ENCODE peak calls at places on chromosomes 7 and 10, in seven cellular contexts. I, H, E, C, O, W and K are unnamed samples.

GRCh38 chr10:96851281-96851680 is 19.2 kb downstream of the LCOR start:
- DNase-seq in I (no peak), H (no peak), E (no peak), C (no peak), O (no peak), W (no peak), K (no peak)

GRCh38 chr7:144454256-144455039 is 51.0 kb upstream of the NOBOX start:
- DNase-seq in I (peak), H (no peak), E (peak), C (no peak), O (no peak), W (no peak), K (no peak)

GRCh38 chr10:52466464-52466863 is 152.4 kb downstream of the DKK1 start:
- DNase-seq in I (peak), H (no peak), E (no peak), C (no peak), O (no peak), W (no peak), K (peak)

GRCh38 chr10:90968448-90969086 is 47.7 kb upstream of the ANKRD1 start:
- DNase-seq in I (peak), H (no peak), E (no peak), C (no peak), O (no peak), W (no peak), K (no peak)

GRCh38 chr10:52879181-52879607 is 106.6 kb upstream of the MBL2 start:
- DNase-seq in I (no peak), H (no peak), E (no peak), C (no peak), O (no peak), W (no peak), K (no peak)

GRCh38 chr7:7911756-7912155 is 56.8 kb upstream of the GLCCI1 start:
- DNase-seq in I (no peak), H (no peak), E (no peak), C (no peak), O (no peak), W (no peak), K (no peak)

GRCh38 chr7:131606346-131607290 is 50.2 kb upstream of the PODXL start:
- DNase-seq in I (no peak), H (no peak), E (no peak), C (no peak), O (no peak), W (no peak), K (no peak)

GRCh38 chr7:4479367-4480039 is 202.6 kb upstream of the FOXK1 start:
- DNase-seq in I (peak), H (peak), E (peak), C (no peak), O (peak), W (peak), K (peak)

GRCh38 chr7:106252568-106252967 is 32.2 kb downstream of the NAMPT start:
- DNase-seq in I (no peak), H (no peak), E (no peak), C (no peak), O (no peak), W (no peak), K (no peak)

DNA sequence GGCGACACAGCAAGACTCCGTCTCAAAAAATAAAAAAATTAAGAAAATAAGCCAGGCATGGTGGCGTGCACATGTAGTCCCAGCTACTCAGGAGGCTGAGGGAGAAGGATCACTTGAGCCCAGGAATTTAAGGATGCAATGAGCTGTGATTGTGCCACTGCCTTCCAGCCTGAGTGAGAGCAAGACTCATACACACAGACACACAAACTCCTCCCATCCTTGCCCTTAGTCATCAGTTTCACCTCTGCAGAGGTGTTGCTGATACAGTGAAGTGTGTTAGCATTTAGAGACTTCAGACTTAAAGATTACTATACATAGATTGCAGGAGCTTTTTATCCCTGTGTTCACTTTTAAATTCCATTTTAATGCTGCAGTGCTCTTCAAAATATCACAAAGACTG is 5.5 kb upstream of the H2AZ2 start:
- DNase-seq in I (no peak), H (no peak), E (peak), C (no peak), O (no peak), W (no peak), K (no peak)
- TF ChIP-seq JUND in I (no peak), H (no peak), E (no peak), C (no peak), O (no peak), W (no peak), K (no peak)

GRCh38 chr7:117225536-117225935 is 97.3 kb downstream of the WNT2 start:
- DNase-seq in I (no peak), H (no peak), E (no peak), C (no peak), O (no peak), W (no peak), K (no peak)
- TF ChIP-seq JUND in I (no peak), H (no peak), E (no peak), C (no peak), O (no peak), W (no peak), K (no peak)

GRCh38 chr7:155543011-155543881 is 3.1 kb downstream of the CNPY1 start:
- DNase-seq in I (no peak), H (peak), E (no peak), C (no peak), O (no peak), W (no peak), K (no peak)
- TF ChIP-seq JUND in I (no peak), H (no peak), E (no peak), C (no peak), O (no peak), W (no peak), K (no peak)

DNA sequence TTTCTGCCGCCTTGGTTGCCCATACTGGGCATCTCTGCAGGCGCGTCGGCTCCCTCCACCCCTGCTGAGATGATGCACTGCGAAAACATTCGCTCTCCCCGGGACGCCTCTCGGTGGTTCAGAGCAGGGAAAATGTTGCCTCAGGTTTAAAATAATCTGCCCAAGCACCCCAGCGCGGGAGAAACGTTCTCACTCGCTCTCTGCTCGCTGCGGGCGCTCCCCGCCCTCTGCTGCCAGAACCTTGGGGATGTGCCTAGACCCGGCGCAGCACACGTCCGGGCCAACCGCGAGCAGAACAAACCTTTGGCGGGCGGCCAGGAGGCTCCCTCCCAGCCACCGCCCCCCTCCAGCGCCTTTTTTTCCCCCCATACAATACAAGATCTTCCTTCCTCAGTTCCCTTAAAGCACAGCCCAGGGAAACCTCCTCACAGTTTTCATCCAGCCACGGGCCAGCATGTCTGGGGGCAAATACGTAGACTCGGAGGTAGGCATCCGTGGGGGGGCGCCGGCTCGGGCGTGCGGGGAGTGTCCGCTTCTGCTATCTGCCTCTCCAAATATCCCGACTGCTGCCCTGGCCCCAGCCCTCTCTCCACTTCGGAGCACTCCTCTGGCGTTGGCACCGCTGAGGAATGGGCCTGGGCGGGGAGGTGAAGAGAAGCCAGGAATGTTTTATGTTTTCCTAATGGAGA is at the start of gene CAV1:
- DNase-seq in I (peak), H (no peak), E (peak), C (no peak), O (peak), W (peak), K (peak)
- TF ChIP-seq JUND in I (peak), H (no peak), E (no peak), C (no peak), O (no peak), W (no peak), K (no peak)

GRCh38 chr7:69778138-69778537 is 179.9 kb downstream of the AUTS2 start:
- DNase-seq in I (no peak), H (no peak), E (no peak), C (no peak), O (no peak), W (no peak), K (no peak)

GRCh38 chr7:69781412-69781846 is 183.2 kb downstream of the AUTS2 start:
- DNase-seq in I (no peak), H (no peak), E (no peak), C (no peak), O (no peak), W (no peak), K (peak)

GRCh38 chr7:69782917-69783684 is 184.8 kb downstream of the AUTS2 start:
- DNase-seq in I (no peak), H (no peak), E (no peak), C (no peak), O (no peak), W (no peak), K (no peak)

GRCh38 chr7:69776611-69777010 is 178.3 kb downstream of the AUTS2 start:
- DNase-seq in I (no peak), H (no peak), E (no peak), C (no peak), O (no peak), W (no peak), K (peak)

GRCh38 chr7:69780377-69780776 is 182.1 kb downstream of the AUTS2 start:
- DNase-seq in I (no peak), H (no peak), E (no peak), C (no peak), O (no peak), W (no peak), K (peak)
- TF ChIP-seq JUND in I (no peak), H (no peak), E (no peak), C (no peak), O (no peak), W (peak), K (peak)

DNA sequence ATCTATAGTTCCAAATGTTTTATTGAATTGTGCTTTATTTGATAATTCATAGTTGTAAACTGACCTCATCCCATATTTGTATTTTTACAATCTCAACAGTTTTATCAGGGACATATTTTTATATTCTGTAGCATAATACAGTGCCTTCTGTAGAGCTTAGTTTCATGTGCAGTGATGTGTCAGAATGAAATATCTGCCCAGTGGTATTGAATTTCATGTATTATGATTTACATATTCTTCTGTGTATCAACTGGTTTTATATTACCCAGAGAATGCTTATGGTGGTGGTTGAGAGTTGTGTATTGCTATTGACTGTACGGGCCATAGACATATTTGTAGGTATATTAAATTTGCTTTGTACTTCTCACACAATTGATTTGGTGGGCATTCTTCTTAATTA is 89.9 kb downstream of the KAT6B start:
- DNase-seq in I (no peak), H (no peak), E (no peak), C (no peak), O (no peak), W (no peak), K (no peak)
- TF ChIP-seq JUND in I (no peak), H (no peak), E (no peak), C (no peak), O (no peak), W (no peak), K (no peak)

GRCh38 chr10:131690805-131691239 is 210.0 kb upstream of the PPP2R2D start:
- DNase-seq in I (no peak), H (no peak), E (no peak), C (no peak), O (no peak), W (no peak), K (no peak)

GRCh38 chr10:131688304-131688703 is 212.5 kb upstream of the PPP2R2D start:
- DNase-seq in I (no peak), H (no peak), E (no peak), C (no peak), O (no peak), W (no peak), K (no peak)

GRCh38 chr10:131689954-131690669 is 210.7 kb upstream of the PPP2R2D start:
- DNase-seq in I (no peak), H (no peak), E (no peak), C (no peak), O (no peak), W (no peak), K (no peak)

GRCh38 chr10:131689016-131689415 is 211.8 kb upstream of the PPP2R2D start:
- DNase-seq in I (no peak), H (no peak), E (no peak), C (no peak), O (no peak), W (peak), K (no peak)

DNA sequence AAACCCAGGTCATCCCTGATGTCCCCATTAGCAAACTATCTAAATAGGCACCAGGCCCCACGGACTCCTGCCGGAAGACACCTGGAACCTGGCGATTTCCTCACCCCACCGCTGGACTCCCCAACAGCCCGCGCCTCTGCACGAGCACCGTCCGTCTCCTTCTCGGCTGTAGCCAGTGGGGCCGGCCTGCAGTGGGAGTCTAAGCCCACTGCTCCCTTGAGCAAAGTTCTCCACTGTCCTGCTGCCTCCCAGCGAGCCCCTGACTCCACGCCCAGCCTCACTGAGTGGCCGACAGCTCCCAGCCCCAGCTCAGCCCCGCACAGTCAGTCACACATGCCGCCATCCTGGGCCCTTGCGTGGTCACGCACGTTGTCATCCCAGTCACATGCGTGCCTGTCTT is 211.3 kb upstream of the PPP2R2D start:
- DNase-seq in I (no peak), H (no peak), E (no peak), C (no peak), O (no peak), W (no peak), K (no peak)
- TF ChIP-seq JUND in I (no peak), H (no peak), E (no peak), C (no peak), O (no peak), W (no peak), K (no peak)

GRCh38 chr7:33457041-33457440 is 327.7 kb downstream of the BBS9 start:
- DNase-seq in I (no peak), H (no peak), E (no peak), C (no peak), O (no peak), W (no peak), K (no peak)

GRCh38 chr7:33463131-33463530 is 333.8 kb downstream of the BBS9 start:
- DNase-seq in I (no peak), H (no peak), E (no peak), C (peak), O (no peak), W (no peak), K (no peak)

GRCh38 chr7:33459340-33459751 is 330.0 kb downstream of the BBS9 start:
- DNase-seq in I (peak), H (peak), E (peak), C (no peak), O (no peak), W (no peak), K (peak)
- TF ChIP-seq JUND in I (no peak), H (no peak), E (no peak), C (no peak), O (no peak), W (no peak), K (no peak)

DNA sequence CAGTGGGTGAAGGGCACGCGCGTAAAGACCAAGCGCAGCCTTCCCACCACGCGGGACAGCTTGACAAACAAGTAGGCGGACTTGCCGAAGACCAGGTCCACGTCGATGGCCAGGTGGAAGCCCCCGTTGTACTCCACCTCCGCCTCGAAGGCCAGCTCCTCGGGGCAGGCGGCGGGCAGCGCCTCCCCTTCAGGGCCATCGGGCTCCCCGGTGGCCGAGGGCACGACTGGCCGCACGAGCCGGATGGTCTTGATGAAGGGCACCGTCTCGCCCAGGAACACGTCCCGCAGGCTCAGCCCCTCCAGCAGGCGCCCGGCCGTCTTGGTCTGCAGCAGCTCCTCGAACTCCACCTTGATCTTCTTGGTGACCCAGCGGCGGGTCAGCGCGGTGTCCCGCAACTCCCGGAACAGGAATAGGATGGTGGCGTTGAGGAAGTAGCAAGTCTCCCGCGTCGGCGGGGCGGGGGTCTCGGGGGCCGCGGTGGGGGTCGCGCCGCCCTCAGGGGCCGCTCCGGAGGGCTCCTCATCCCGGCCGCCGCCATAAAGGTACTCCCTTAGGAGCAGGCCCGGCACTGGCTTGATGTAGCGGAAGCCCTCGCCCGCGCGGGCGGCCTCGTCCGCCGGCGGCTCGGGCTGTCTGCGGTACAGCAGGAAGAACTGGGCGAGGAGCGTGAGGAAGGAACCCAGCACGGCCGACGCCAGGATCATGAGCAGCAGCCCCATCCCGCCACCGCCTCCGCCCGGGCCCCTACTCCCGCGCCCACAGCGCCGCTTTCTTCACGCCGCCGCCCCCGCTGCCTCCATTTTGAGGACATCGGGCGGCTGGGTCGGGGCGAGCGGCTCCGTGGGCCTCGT is 507 bp downstream of the PDZD8 start:
- DNase-seq in I (peak), H (no peak), E (no peak), C (no peak), O (no peak), W (peak), K (no peak)
- TF ChIP-seq JUND in I (no peak), H (no peak), E (no peak), C (no peak), O (no peak), W (no peak), K (no peak)

GRCh38 chr7:40009301-40009700 is 59.2 kb downstream of the CDK13 start:
- DNase-seq in I (no peak), H (no peak), E (no peak), C (no peak), O (no peak), W (no peak), K (no peak)

GRCh38 chr7:40003586-40003985 is 53.5 kb downstream of the CDK13 start:
- DNase-seq in I (no peak), H (no peak), E (no peak), C (no peak), O (no peak), W (no peak), K (no peak)

GRCh38 chr7:40008218-40008815 is 58.3 kb downstream of the CDK13 start:
- DNase-seq in I (no peak), H (no peak), E (no peak), C (no peak), O (no peak), W (no peak), K (no peak)
- TF ChIP-seq JUND in I (no peak), H (no peak), E (no peak), C (no peak), O (no peak), W (no peak), K (no peak)